ENCODE peak calls at places on chromosomes 5 and 9, in five cellular contexts. J is fibroblast of lung, L is endothelial cell, Z is GM10248, B is cardiac fibroblast. V is an unnamed sample.
A peak's percentile ranks its signal among the peaks of the same experiment; 100 is the strongest.

GRCh38 chr5:6780802-6781391 is 67.7 kb downstream of the TENT4A start:
- DNase-seq in J (no peak), L (no peak), Z (no peak), B (peak; percentile 15), V (no peak)

GRCh38 chr9:83178717-83179116 is 115.8 kb upstream of the RASEF start:
- DNase-seq in J (no peak), L (no peak), Z (no peak), B (no peak), V (no peak)

GRCh38 chr9:80885894-80886293 is 803.5 kb downstream of the TLE1 start:
- DNase-seq in J (no peak), L (no peak), Z (no peak), B (peak; percentile 38), V (no peak)

GRCh38 chr5:67065237-67065636 is 131.4 kb downstream of the CD180 start:
- DNase-seq in J (no peak), L (no peak), Z (peak; percentile 20), B (no peak), V (no peak)

GRCh38 chr9:38075272-38075671 is 6.2 kb upstream of the SHB start:
- DNase-seq in J (no peak), L (no peak), Z (no peak), B (no peak), V (no peak)

GRCh38 chr9:109733690-109734089 is 46.3 kb upstream of the PALM2AKAP2 start:
- DNase-seq in J (peak; percentile 59), L (no peak), Z (no peak), B (peak; percentile 75), V (peak; percentile 3)

GRCh38 chr5:42064821-42065220 is 139.7 kb downstream of the FBXO4 start:
- DNase-seq in J (no peak), L (no peak), Z (no peak), B (peak; percentile 9), V (no peak)

GRCh38 chr9:18067553-18068120 is 406.3 kb upstream of the ADAMTSL1 start:
- DNase-seq in J (no peak), L (no peak), Z (no peak), B (no peak), V (no peak)

GRCh38 chr9:103188966-103189365 is 193.8 kb downstream of the CYLC2 start:
- DNase-seq in J (no peak), L (no peak), Z (no peak), B (peak; percentile 7), V (no peak)

GRCh38 chr5:88503065-88503394 is 234.4 kb upstream of the TMEM161B start:
- DNase-seq in J (peak; percentile 25), L (no peak), Z (no peak), B (peak; percentile 2), V (no peak)

GRCh38 chr9:34732478-34732877 is 22.5 kb upstream of the CCL21 start:
- DNase-seq in J (no peak), L (no peak), Z (no peak), B (no peak), V (no peak)

GRCh38 chr5:67353500-67353931 is 156.9 kb upstream of the CD180 start:
- DNase-seq in J (peak; percentile 40), L (no peak), Z (no peak), B (peak; percentile 36), V (no peak)

GRCh38 chr5:42858709-42859108 is 47.0 kb upstream of the SELENOP start:
- DNase-seq in J (peak; percentile 3), L (peak; percentile 30), Z (no peak), B (no peak), V (no peak)

GRCh38 chr5:58094031-58094430 is 365.9 kb downstream of the PLK2 start:
- DNase-seq in J (no peak), L (no peak), Z (no peak), B (peak; percentile 29), V (no peak)

GRCh38 chr9:92611621-92612275 is 58.2 kb downstream of the IPPK start:
- DNase-seq in J (no peak), L (no peak), Z (no peak), B (no peak), V (no peak)

GRCh38 chr5:54063817-54064216 is 246.6 kb downstream of the ARL15 start:
- DNase-seq in J (peak; percentile 95), L (no peak), Z (no peak), B (peak; percentile 91), V (no peak)

GRCh38 chr5:150134198-150134588 is 21.5 kb downstream of the PDGFRB start:
- DNase-seq in J (no peak), L (no peak), Z (no peak), B (no peak), V (no peak)

GRCh38 chr5:93831449-93831848 is 90.0 kb upstream of the POU5F2 start:
- DNase-seq in J (peak; percentile 95), L (no peak), Z (no peak), B (peak; percentile 94), V (no peak)

GRCh38 chr9:132043708-132044107 is 36.0 kb downstream of the MED27 start:
- DNase-seq in J (no peak), L (no peak), Z (no peak), B (no peak), V (no peak)

GRCh38 chr5:178286226-178287090 is 53.9 kb upstream of the PHYKPL start:
- DNase-seq in J (no peak), L (no peak), Z (no peak), B (no peak), V (no peak)

GRCh38 chr5:153147891-153148623 is 342.4 kb upstream of the GRIA1 start:
- DNase-seq in J (peak; percentile 72), L (peak; percentile 14), Z (peak; percentile 6), B (peak; percentile 70), V (peak; percentile 15)

GRCh38 chr9:133258061-133259015 is 16.7 kb downstream of the ABO start:
- DNase-seq in J (no peak), L (no peak), Z (peak; percentile 12), B (no peak), V (no peak)

GRCh38 chr9:128632486-128632885 is 24.2 kb downstream of the DYNC2I2 start:
- DNase-seq in J (no peak), L (no peak), Z (no peak), B (no peak), V (no peak)

GRCh38 chr9:93091453-93092081 is 4.5 kb upstream of the CARD19 start:
- DNase-seq in J (peak; percentile 91), L (no peak), Z (no peak), B (peak; percentile 94), V (peak; percentile 62)

GRCh38 chr9:68505681-68506409 is 34.8 kb downstream of the TMEM252 start:
- DNase-seq in J (no peak), L (no peak), Z (no peak), B (no peak), V (no peak)

GRCh38 chr9:137308102-137308619 is 6.1 kb upstream of the NRARP start:
- DNase-seq in J (no peak), L (no peak), Z (no peak), B (no peak), V (no peak)

DNA sequence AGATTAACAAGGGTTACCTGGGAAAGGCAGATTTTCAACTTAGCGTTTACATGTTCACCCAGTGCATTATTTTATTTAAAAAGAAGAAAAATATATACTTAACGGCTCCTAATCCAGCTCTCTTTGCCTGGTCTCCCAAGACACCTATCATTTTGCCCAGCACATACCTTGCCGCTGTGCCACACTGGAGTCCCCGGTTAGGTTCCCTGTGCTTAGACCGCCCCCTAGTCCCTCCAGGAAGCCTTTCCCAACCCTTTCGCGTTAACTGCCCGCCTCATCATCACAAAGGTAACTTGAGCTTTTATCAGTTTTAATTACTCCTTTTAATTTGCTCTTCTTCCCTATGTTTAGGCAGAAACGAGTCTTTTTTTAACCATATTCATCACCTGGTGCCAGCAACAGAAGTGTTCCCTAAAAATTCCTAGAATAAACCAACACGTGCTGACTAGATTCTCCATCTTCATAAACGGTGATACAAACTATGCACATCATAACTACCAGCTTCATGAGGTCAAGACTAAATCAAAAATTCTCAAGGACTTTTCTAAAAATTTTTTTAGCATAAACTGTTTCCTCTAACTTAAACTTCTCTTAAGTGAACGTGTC is 19.7 kb downstream of the DNAJA1 start:
- DNase-seq in J (peak; percentile 28), L (peak; percentile 20), Z (no peak), B (peak; percentile 33), V (peak; percentile 41)
- TF ChIP-seq CTCF in J (peak; percentile 19), L (no peak), Z (no peak), B (peak; percentile 1), V (no peak)

DNA sequence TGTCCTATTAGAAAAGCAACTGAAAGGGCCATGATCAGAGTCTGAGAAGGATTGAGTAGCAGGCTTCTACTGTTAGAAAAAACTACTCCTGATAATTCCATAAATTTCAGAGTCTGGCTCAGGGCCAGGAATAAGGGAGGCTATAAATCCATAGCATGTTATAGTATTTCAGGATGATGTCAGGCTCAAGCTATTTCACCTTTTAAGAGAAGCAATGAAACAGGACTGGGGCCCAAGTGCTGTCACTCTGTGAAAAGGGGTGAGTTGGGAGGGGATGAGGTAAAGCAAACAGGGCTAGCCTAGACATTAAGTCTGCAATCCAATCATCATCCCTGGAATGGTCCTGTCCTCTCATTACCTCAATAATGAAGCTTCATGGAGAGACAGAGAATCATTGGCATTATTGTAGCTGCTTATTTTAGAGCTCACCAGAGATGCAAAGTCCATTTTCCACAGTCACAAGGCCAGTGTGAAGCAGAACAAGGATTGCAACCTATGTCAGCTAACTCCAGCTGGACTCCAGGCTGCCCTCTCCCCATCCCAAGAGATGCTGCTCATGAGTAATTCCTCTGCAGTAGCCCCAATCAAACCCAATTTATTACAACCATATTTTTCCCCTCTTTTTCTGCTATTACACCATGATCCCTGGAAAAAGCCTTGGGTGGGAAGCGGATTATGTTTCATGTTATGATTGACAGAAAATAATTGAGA is 56.0 kb downstream of the PAPPA start:
- DNase-seq in J (no peak), L (no peak), Z (no peak), B (no peak), V (no peak)
- TF ChIP-seq CTCF in J (no peak), L (no peak), Z (no peak), B (no peak), V (no peak)

GRCh38 chr9:111038336-111039202 is at the start of gene LPAR1:
- DNase-seq in J (peak; percentile 65), L (peak; percentile 53), Z (no peak), B (peak; percentile 58), V (peak; percentile 36)
- TF ChIP-seq CTCF in J (no peak), L (no peak), Z (no peak), B (no peak), V (no peak)

GRCh38 chr5:163503106-163504090 is 2.0 kb upstream of the MAT2B start:
- DNase-seq in J (peak; percentile 72), L (peak; percentile 51), Z (peak; percentile 35), B (peak; percentile 75), V (peak; percentile 55)
- TF ChIP-seq CTCF in J (peak; percentile 41), L (no peak), Z (peak; percentile 46), B (peak; percentile 37), V (no peak)